ENCODE peak calls at places on chromosomes 16 and 17, in ten cellular contexts. K is GM12878, R is mammary epithelial cell, P is Peyer's patch, B is fibroblast of the aortic adventitia, E is cardiac muscle cell, Z is psoas muscle, S is lower leg skin, F is right atrium auricular region, X is upper lobe of right lung. H is an unnamed sample.

GRCh38 chr17:7857724-7858486 is at the start of gene CYB5D1:
- DNase-seq in E (peak; percentile 92), K (no peak), X (peak; percentile 91), Z (peak; percentile 90), P (peak; percentile 95), S (peak; percentile 94), F (peak; percentile 97), B (peak; percentile 96), R (peak; percentile 92), H (peak; percentile 82)

GRCh38 chr17:10063730-10064221 is 134.6 kb downstream of the GAS7 start:
- DNase-seq in B (no peak), R (no peak), Z (no peak), F (no peak), P (no peak), X (no peak), E (no peak), K (peak; percentile 56), S (peak; percentile 65), H (no peak)

GRCh38 chr17:66043419-66043818 is 148.5 kb downstream of the CEP112 start:
- DNase-seq in P (no peak), R (no peak), B (no peak), X (no peak), E (no peak), F (no peak), S (no peak), K (no peak), Z (no peak), H (no peak)

GRCh38 chr16:60203525-60204124 is 1469.5 kb upstream of the GOT2 start:
- DNase-seq in S (no peak), X (no peak), F (no peak), K (no peak), B (no peak), Z (no peak), E (peak; percentile 28), R (peak; percentile 2), P (no peak), H (peak; percentile 3)

GRCh38 chr17:65459667-65460415 is 101.6 kb downstream of the AXIN2 start:
- DNase-seq in E (no peak), X (no peak), P (no peak), K (no peak), B (no peak), R (no peak), F (no peak), Z (no peak), S (no peak), H (no peak)

GRCh38 chr16:68401871-68402747 is 46.2 kb downstream of the SMPD3 start:
- DNase-seq in B (peak; percentile 9), S (no peak), F (no peak), X (no peak), K (no peak), P (no peak), E (no peak), Z (no peak), R (peak; percentile 41), H (no peak)

GRCh38 chr17:16915752-16916556 is 56.0 kb downstream of the TNFRSF13B start:
- DNase-seq in X (peak; percentile 77), F (peak; percentile 56), Z (no peak), R (peak; percentile 59), K (peak; percentile 17), B (peak; percentile 4), S (no peak), E (peak; percentile 63), P (peak; percentile 72), H (no peak)

GRCh38 chr16:84449156-84450140 is 55.0 kb downstream of the MEAK7 start:
- DNase-seq in E (no peak), F (no peak), B (no peak), K (no peak), X (peak; percentile 65), S (no peak), Z (no peak), P (no peak), R (no peak), H (no peak)

GRCh38 chr17:66971730-66972441 is 7.4 kb downstream of the CACNG4 start:
- DNase-seq in X (no peak), K (no peak), R (no peak), S (no peak), B (no peak), P (no peak), Z (no peak), E (no peak), F (no peak), H (no peak)

GRCh38 chr17:385195-385835 is 32.7 kb upstream of the RPH3AL start:
- DNase-seq in E (peak; percentile 62), B (no peak), P (no peak), X (peak; percentile 79), Z (peak; percentile 78), F (no peak), K (no peak), R (peak; percentile 14), S (no peak), H (no peak)

GRCh38 chr17:58960068-58960467 is 146.6 kb downstream of the TRIM37 start:
- DNase-seq in Z (no peak), E (peak; percentile 21), X (no peak), S (no peak), R (peak; percentile 74), F (no peak), K (no peak), P (no peak), B (peak; percentile 58), H (peak; percentile 15)
- TF ChIP-seq CTCF in Z (no peak), E (peak; percentile 19), X (peak; percentile 22), S (no peak), R (no peak), F (no peak), K (peak; percentile 5), P (peak; percentile 43), B (peak; percentile 27), H (peak; percentile 7)

DNA sequence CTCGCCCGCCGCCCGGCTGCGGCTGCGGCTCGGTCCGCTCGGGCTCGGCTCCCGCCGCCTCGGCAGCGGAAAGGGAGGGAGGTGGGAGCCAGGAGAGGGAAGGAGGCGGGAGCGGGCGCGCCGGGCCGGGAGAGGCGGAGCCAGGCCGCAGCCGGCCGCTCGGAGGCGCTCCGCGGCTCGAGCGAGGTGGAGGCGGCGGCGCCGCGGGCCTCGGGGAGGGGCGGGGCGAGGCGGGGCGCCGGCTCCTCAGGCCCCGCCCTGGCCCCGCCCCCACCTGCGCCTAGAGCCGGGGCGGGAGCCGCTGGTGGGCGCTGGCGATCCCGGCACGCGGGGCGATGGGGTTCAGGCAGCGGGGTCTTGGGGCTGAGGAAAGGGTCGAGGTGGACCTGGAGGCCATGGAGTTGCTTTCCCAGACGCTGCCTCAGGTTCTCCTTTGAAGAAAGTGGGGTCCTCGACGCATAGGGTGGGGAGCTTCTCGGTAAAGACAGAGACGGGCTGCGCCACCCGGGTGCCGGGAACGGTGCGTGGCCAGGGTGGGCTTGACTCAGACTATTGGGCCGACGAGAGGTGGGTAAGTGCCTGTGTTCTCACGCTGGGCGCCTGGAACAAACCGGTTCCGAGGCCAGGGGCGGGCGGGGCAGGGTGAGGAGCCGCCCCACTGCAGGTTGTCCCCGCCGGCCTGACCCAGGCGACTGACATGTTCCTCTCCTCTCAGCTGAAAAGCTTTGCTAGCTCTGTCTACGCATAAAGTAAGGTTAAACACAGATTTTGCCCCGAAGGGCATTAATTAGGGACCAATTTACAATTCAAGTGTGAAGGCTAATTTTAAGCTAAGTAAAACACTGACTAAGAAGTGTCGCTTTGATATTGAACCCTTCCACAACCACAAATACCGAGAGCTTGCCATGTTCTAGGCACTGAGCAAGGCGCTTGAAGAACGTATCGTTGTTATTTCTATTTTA is at the start of gene CMTM4:
- DNase-seq in F (peak; percentile 66), K (no peak), E (peak; percentile 94), B (peak; percentile 72), R (peak; percentile 88), X (peak; percentile 94), S (peak; percentile 69), Z (peak; percentile 87), P (peak; percentile 75), H (peak; percentile 66)
- TF ChIP-seq CTCF in F (peak; percentile 14), K (no peak), E (no peak), B (peak; percentile 14), R (peak; percentile 7), X (peak; percentile 5), S (no peak), Z (peak; percentile 37), P (peak; percentile 43), H (no peak)

GRCh38 chr17:74682442-74683190 is 30.1 kb downstream of the CD300LF start:
- DNase-seq in Z (no peak), B (no peak), P (no peak), X (no peak), R (no peak), K (no peak), S (no peak), F (no peak), E (no peak), H (no peak)

GRCh38 chr17:74690409-74690825 is 22.3 kb downstream of the CD300LF start:
- DNase-seq in B (no peak), Z (no peak), K (no peak), X (no peak), F (no peak), R (no peak), P (no peak), S (peak; percentile 31), E (peak; percentile 28), H (no peak)

GRCh38 chr17:74691151-74691550 is 21.6 kb downstream of the CD300LF start:
- DNase-seq in K (no peak), F (no peak), R (no peak), X (no peak), B (no peak), Z (no peak), P (no peak), E (no peak), S (no peak), H (no peak)

GRCh38 chr17:74682028-74682427 is 30.7 kb downstream of the CD300LF start:
- DNase-seq in R (no peak), S (no peak), B (no peak), Z (no peak), F (no peak), X (no peak), K (no peak), P (no peak), E (no peak), H (no peak)

GRCh38 chr17:74686761-74687160 is 26.0 kb downstream of the CD300LF start:
- DNase-seq in Z (no peak), R (no peak), B (no peak), X (no peak), K (no peak), E (no peak), F (no peak), S (no peak), P (no peak), H (no peak)
- TF ChIP-seq CTCF in Z (no peak), R (no peak), B (no peak), X (no peak), K (no peak), E (no peak), F (no peak), S (no peak), P (no peak), H (no peak)

GRCh38 chr17:73341350-73342056 is 29.7 kb upstream of the CDC42EP4 start:
- DNase-seq in P (no peak), K (no peak), S (no peak), F (no peak), X (no peak), E (no peak), B (no peak), R (no peak), Z (no peak), H (no peak)
- TF ChIP-seq CTCF in P (no peak), K (no peak), S (no peak), F (no peak), X (no peak), E (no peak), B (no peak), R (no peak), Z (no peak), H (no peak)